ENCODE peak calls at places on chromosomes 13 and 19, in nine cellular contexts. Y is upper lobe of left lung, O is IMR-90, F is stomach, S is Peyer's patch, E is breast epithelium, U is uterus, D is heart left ventricle, T is lower leg skin. R is an unnamed sample.

GRCh38 chr13:76293346-76293745 is 592.9 kb downstream of the KCTD12 start:
- DNase-seq in Y (no peak), O (peak), F (no peak), S (no peak), E (no peak), U (no peak), D (no peak), T (no peak), R (no peak)

GRCh38 chr19:15934332-15935078 is at the start of gene CYP4F11:
- DNase-seq in Y (peak), O (no peak), F (peak), S (peak), E (peak), U (no peak), D (peak), T (peak), R (no peak)

GRCh38 chr13:40187836-40188591 is 478.4 kb downstream of the FOXO1 start:
- DNase-seq in Y (no peak), O (no peak), F (no peak), S (no peak), E (no peak), U (peak), D (no peak), T (no peak), R (no peak)

GRCh38 chr19:35643255-35644205 is 2.0 kb downstream of the ETV2 start:
- DNase-seq in Y (peak), O (peak), F (peak), S (peak), E (peak), U (peak), D (peak), T (peak), R (peak)

GRCh38 chr19:49421039-49421877 is 2.0 kb downstream of the PTH2 start:
- DNase-seq in Y (peak), O (peak), F (peak), S (peak), E (no peak), U (no peak), D (peak), T (peak), R (no peak)

GRCh38 chr13:110245421-110245899 is 61.5 kb downstream of the COL4A1 start:
- DNase-seq in Y (no peak), O (peak), F (no peak), S (no peak), E (no peak), U (peak), D (peak), T (no peak), R (no peak)

GRCh38 chr13:47829684-47830083 is 171.4 kb downstream of the SUCLA2 start:
- DNase-seq in Y (no peak), O (peak), F (no peak), S (no peak), E (no peak), U (no peak), D (no peak), T (no peak), R (no peak)

GRCh38 chr13:111612918-111613317 is 292.5 kb downstream of the TEX29 start:
- DNase-seq in Y (no peak), O (no peak), F (no peak), S (no peak), E (no peak), U (no peak), D (no peak), T (no peak), R (no peak)

GRCh38 chr13:58032676-58033440 is 401.3 kb downstream of the PCDH17 start:
- DNase-seq in Y (no peak), O (no peak), F (no peak), S (no peak), E (no peak), U (no peak), D (no peak), T (no peak), R (no peak)

GRCh38 chr19:46732966-46733692 is 12.7 kb upstream of the FKRP start:
- DNase-seq in Y (no peak), O (peak), F (no peak), S (peak), E (no peak), U (no peak), D (no peak), T (no peak), R (no peak)

GRCh38 chr19:33344210-33344609 is 29.3 kb upstream of the CEBPG start:
- DNase-seq in Y (no peak), O (no peak), F (no peak), S (no peak), E (no peak), U (peak), D (no peak), T (no peak), R (no peak)

DNA sequence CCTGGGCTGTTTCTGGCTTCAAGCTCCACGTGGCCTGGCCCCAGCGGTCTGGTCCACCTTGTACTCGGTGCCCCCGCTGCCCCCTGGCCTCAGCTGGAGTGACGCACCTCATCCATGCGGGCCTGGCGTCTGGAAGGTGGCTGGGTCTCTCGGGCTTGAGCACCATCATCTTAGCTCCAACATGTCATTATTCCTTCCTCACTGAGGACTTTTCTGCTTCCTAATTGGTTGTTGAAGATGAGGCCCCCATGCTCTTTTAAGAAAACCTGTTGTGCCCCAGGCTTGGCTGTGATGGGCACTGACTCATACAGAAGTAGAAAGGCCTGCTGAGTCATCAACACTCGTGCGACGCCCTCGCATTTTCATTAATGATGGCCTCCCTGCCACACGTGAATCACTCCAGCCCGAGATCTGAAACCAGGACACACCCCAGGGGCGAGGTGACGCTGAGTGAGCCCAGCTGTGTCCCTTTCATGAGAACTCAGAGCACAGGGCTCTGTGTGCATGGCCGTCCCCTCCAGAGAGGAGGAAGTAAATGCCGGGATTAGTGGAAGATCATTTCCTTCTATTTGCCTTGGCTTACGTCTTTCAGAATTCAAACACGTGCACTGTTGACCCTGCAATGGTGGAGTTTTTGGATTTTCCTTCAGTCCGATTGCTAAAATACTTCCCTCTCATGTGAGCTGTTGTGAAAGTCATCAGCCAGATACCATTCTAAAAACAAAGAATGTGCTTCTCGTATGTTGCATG is 14.0 kb upstream of the GJA3 start:
- DNase-seq in Y (peak), O (peak), F (peak), S (peak), E (peak), U (peak), D (no peak), T (peak), R (peak)
- TF ChIP-seq POLR2A in Y (no peak), O (peak), F (no peak), S (no peak), E (no peak), U (no peak), D (no peak), T (no peak), R (no peak)

GRCh38 chr13:21529102-21529893 is 70.2 kb upstream of the ZDHHC20 start:
- DNase-seq in Y (no peak), O (no peak), F (no peak), S (no peak), E (no peak), U (no peak), D (no peak), T (no peak), R (no peak)
- TF ChIP-seq POLR2A in Y (no peak), O (no peak), F (no peak), S (no peak), E (no peak), U (no peak), D (no peak), T (no peak), R (no peak)

DNA sequence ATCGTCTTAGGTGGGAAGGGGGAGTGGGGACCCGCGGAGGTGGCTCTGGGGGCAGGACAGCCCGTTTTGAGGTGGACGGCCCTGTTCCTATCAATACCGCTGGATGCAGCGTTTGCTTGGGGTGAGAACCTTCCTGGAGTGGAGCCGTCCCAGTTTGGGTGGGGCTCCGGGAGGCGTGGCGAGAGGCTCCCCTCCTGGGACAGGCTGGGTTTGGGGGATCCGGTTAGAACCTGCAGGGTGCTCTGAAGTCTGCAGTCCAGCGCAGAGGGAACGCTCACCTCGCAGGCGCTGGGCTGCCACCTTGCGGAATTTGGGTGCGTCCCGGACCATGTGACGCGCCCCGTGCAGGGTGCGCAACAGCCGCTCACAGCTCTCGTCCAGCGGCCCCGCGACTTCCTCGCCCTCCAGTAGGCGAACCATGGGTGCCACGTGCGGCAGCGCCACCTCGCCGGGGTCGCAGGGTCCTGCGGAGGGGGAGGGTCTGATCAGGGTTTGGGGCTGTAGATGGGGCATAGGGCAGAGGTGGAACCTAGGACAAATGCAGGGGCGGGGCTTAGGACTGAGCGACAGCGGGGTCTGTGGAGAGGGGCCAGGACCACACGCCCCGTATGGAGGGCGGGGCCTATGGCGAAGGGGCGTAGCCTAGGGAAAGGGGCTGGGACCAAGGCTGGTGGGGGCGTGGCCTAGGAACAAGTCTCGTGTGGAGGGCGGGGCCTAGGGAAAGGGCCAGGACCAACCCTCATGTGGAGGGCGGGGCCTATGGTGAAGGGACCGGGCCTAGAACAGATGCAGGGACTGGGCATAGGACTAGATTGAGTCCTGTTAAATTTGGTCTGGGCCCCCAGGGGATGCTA is 13.8 kb downstream of the SH2D3A start:
- DNase-seq in Y (peak), O (peak), F (peak), S (peak), E (no peak), U (peak), D (peak), T (peak), R (peak)
- TF ChIP-seq POLR2A in Y (no peak), O (no peak), F (no peak), S (peak), E (no peak), U (no peak), D (no peak), T (no peak), R (peak)

GRCh38 chr19:17727843-17728242 is 8.6 kb downstream of the MAP1S start:
- DNase-seq in Y (no peak), O (no peak), F (no peak), S (no peak), E (no peak), U (no peak), D (no peak), T (no peak), R (no peak)

GRCh38 chr19:17725422-17726078 is 6.3 kb downstream of the MAP1S start:
- DNase-seq in Y (no peak), O (no peak), F (no peak), S (no peak), E (no peak), U (no peak), D (no peak), T (no peak), R (no peak)

GRCh38 chr19:17726136-17726741 is 7.0 kb downstream of the MAP1S start:
- DNase-seq in Y (peak), O (no peak), F (no peak), S (no peak), E (no peak), U (no peak), D (no peak), T (no peak), R (no peak)

GRCh38 chr19:17724655-17725054 is 5.4 kb downstream of the MAP1S start:
- DNase-seq in Y (no peak), O (no peak), F (no peak), S (no peak), E (no peak), U (no peak), D (no peak), T (no peak), R (no peak)

GRCh38 chr19:17726914-17727773 is 7.9 kb downstream of the MAP1S start:
- DNase-seq in Y (peak), O (no peak), F (no peak), S (no peak), E (no peak), U (no peak), D (no peak), T (no peak), R (no peak)
- TF ChIP-seq POLR2A in Y (no peak), O (no peak), F (no peak), S (no peak), E (no peak), U (no peak), D (no peak), T (no peak), R (no peak)

GRCh38 chr19:55339225-55340143 is at the start of gene KMT5C:
- DNase-seq in Y (peak), O (peak), F (peak), S (peak), E (peak), U (peak), D (peak), T (peak), R (peak)

GRCh38 chr19:55342044-55342531 is 2.4 kb downstream of the KMT5C start:
- DNase-seq in Y (peak), O (no peak), F (no peak), S (no peak), E (no peak), U (no peak), D (no peak), T (no peak), R (no peak)

GRCh38 chr19:55340784-55341147 is 1.1 kb downstream of the KMT5C start:
- DNase-seq in Y (peak), O (no peak), F (no peak), S (no peak), E (no peak), U (no peak), D (no peak), T (no peak), R (no peak)

GRCh38 chr19:55341191-55342043 is 1.7 kb downstream of the KMT5C start:
- DNase-seq in Y (peak), O (peak), F (peak), S (peak), E (peak), U (peak), D (peak), T (no peak), R (peak)

DNA sequence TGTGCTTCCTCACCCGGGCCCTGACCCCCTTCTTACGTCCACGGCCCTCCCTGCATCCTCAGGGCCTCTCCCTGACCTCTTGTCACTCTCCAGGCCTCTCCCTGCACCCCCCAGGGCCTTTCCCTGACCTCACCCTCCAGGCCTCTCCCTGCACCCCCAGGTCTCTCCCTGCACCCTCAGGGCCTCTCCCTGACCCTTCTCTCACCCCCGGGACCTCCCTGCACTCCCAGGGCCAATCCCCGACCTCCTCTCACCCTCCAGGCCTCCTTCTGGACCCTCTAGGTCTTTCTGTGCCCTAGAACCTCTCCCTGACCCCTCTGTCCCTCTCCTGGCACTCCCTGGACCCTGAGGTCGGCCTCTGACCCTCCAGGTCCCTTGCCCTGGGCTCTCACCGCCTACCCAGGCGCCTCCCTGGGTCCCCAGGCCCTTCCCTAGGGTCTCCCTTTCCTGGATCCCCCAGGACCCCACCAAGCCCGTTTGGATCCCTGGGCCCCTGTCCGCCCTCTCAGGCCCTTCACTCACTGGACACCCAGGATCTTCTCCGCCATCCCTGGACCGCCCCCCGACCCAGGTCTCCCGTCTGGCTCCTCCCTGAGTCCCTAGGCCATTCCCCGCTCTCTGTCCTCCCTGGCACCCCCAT is 588 bp downstream of the KMT5C start:
- DNase-seq in Y (no peak), O (no peak), F (no peak), S (peak), E (no peak), U (no peak), D (no peak), T (no peak), R (no peak)
- TF ChIP-seq POLR2A in Y (no peak), O (no peak), F (no peak), S (no peak), E (no peak), U (no peak), D (no peak), T (no peak), R (no peak)

GRCh38 chr19:1283917-1284292 is 1.8 kb upstream of the EFNA2 start:
- DNase-seq in Y (no peak), O (no peak), F (no peak), S (no peak), E (no peak), U (no peak), D (no peak), T (no peak), R (no peak)
- TF ChIP-seq POLR2A in Y (no peak), O (no peak), F (no peak), S (no peak), E (no peak), U (no peak), D (no peak), T (no peak), R (no peak)

DNA sequence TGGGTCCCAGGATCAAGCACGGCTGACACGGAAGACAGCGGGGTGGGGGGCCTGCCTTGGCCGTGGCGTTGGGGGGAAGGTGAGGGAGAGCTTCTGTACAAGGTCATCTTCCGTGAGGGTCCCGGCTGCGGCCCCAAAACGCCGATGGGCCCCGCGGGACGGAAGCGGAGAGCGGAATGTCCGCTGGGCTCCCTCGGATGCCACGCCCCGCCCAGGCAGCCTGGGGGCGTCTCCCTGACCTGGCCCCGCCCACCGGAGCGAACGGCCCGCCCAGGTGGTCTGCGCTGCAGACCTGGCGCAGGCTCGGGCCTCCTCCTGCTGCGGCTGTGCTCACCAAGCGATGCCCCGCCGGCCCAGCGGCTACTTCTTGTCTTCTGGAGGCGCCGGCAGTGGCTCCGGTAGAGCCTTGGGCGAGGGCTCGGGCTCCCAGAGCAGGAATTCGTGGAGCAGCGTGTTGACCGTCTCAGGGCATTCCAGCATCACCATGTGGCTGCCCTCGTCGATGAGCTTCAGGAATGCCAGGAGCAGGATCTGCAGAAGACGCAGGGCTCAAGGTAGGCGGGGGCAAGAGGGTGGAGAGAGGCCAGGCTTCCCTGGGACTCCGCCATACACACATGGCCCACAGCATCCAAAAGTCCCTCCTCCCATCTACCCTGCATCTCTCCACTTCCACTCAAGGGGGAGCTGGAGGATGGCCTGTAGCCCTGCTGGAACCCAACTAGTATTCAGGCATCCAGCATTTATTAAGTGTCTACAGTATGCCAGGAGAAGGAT is 10.7 kb downstream of the ABHD8 start:
- DNase-seq in Y (peak), O (peak), F (peak), S (peak), E (no peak), U (peak), D (peak), T (peak), R (peak)
- TF ChIP-seq POLR2A in Y (no peak), O (no peak), F (no peak), S (no peak), E (no peak), U (no peak), D (no peak), T (no peak), R (no peak)

DNA sequence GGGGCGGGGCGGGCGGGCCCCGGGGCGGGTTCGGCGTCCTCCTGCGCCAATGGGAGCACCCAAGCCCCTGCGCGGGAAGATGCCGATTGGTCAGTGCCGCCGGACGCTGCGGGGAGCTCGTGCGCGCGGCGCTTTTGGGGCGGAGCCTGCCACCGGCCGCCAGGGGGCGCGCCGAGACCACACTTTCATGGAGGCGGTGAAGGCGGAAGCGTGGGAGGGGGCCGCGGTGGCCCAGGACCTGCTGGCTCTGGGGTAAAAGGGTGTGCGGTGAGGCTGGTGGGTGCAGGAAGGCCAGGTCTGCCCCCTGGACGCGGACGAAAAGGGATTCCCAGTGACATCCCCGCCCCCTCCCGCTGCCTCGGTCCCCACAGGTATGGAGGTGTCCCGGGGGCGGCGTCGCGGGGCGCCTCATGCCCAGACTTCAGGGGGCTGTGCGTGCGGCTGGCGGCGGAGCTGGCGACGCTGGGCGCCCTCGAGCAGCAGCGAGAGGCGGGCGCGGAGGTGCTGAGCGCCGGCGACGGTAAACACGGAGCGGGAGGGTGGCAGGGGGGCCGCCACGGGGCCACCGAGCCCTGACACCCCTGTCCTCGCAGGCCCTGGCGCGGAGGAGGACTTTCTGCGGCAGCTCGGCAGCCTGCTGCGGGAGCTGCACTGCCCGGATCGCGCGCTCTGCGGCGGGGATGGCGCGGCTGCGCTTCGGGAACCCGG is at the start of gene FAM98C:
- DNase-seq in Y (peak), O (peak), F (peak), S (peak), E (peak), U (peak), D (peak), T (peak), R (peak)
- TF ChIP-seq POLR2A in Y (no peak), O (peak), F (no peak), S (peak), E (peak), U (peak), D (no peak), T (no peak), R (no peak)